ENCODE peak calls at places on chromosomes 5 and 9, in five cellular contexts. One of them, this sample, is unnamed.

GRCh38 chr5:175460126-175460525 is 16.1 kb upstream of the DRD1 start:
- DNase-seq in naive thymus-derived CD8-positive, alpha-beta T cell: no peak
- DNase-seq in T-cell: no peak
- DNase-seq in small intestine: peak
- DNase-seq in HFF-Myc: no peak
- DNase-seq in this sample: no peak

GRCh38 chr5:32462618-32463017 is 18.1 kb upstream of the ZFR start:
- DNase-seq in HFF-Myc: no peak
- DNase-seq in naive thymus-derived CD8-positive, alpha-beta T cell: no peak
- DNase-seq in small intestine: no peak
- DNase-seq in T-cell: no peak
- DNase-seq in this sample: no peak

GRCh38 chr5:53037141-53037859 is 48.1 kb downstream of the ITGA2 start:
- DNase-seq in T-cell: no peak
- DNase-seq in naive thymus-derived CD8-positive, alpha-beta T cell: no peak
- DNase-seq in HFF-Myc: no peak
- DNase-seq in small intestine: peak
- DNase-seq in this sample: no peak

GRCh38 chr5:37494756-37495155 is 115.6 kb downstream of the WDR70 start:
- DNase-seq in small intestine: peak
- DNase-seq in HFF-Myc: no peak
- DNase-seq in naive thymus-derived CD8-positive, alpha-beta T cell: no peak
- DNase-seq in T-cell: no peak
- DNase-seq in this sample: no peak

GRCh38 chr5:138523406-138523805 is 19.6 kb downstream of the ETF1 start:
- DNase-seq in naive thymus-derived CD8-positive, alpha-beta T cell: no peak
- DNase-seq in small intestine: no peak
- DNase-seq in T-cell: no peak
- DNase-seq in HFF-Myc: no peak
- DNase-seq in this sample: no peak

GRCh38 chr9:76634356-76635054 is 129.7 kb upstream of the PCA3 start:
- DNase-seq in small intestine: peak
- DNase-seq in T-cell: no peak
- DNase-seq in naive thymus-derived CD8-positive, alpha-beta T cell: no peak
- DNase-seq in HFF-Myc: peak
- DNase-seq in this sample: no peak

GRCh38 chr5:175713930-175714329 is 56.1 kb downstream of the HRH2 start:
- DNase-seq in naive thymus-derived CD8-positive, alpha-beta T cell: no peak
- DNase-seq in HFF-Myc: no peak
- DNase-seq in T-cell: no peak
- DNase-seq in small intestine: no peak
- DNase-seq in this sample: no peak

GRCh38 chr9:28927711-28928110 is 1354.4 kb upstream of the C9orf72 start:
- DNase-seq in T-cell: no peak
- DNase-seq in HFF-Myc: no peak
- DNase-seq in naive thymus-derived CD8-positive, alpha-beta T cell: no peak
- DNase-seq in small intestine: no peak
- DNase-seq in this sample: no peak

GRCh38 chr9:106784076-106784475 is 78.9 kb upstream of the ZNF462 start:
- DNase-seq in T-cell: no peak
- DNase-seq in small intestine: no peak
- DNase-seq in naive thymus-derived CD8-positive, alpha-beta T cell: no peak
- DNase-seq in HFF-Myc: no peak
- DNase-seq in this sample: no peak

GRCh38 chr5:154288145-154288544 is 97.6 kb downstream of the GALNT10 start:
- DNase-seq in T-cell: no peak
- DNase-seq in HFF-Myc: no peak
- DNase-seq in small intestine: no peak
- DNase-seq in naive thymus-derived CD8-positive, alpha-beta T cell: no peak
- DNase-seq in this sample: no peak

GRCh38 chr5:169304175-169304574 is 3.2 kb upstream of the SLIT3 start:
- DNase-seq in small intestine: no peak
- DNase-seq in HFF-Myc: no peak
- DNase-seq in naive thymus-derived CD8-positive, alpha-beta T cell: no peak
- DNase-seq in T-cell: no peak
- DNase-seq in this sample: no peak

GRCh38 chr5:35860686-35861085 is 4.0 kb downstream of the IL7R start:
- DNase-seq in T-cell: no peak
- DNase-seq in naive thymus-derived CD8-positive, alpha-beta T cell: no peak
- DNase-seq in HFF-Myc: no peak
- DNase-seq in small intestine: no peak
- DNase-seq in this sample: no peak

GRCh38 chr5:142959683-142960308 is 189.6 kb downstream of the ARHGAP26 start:
- DNase-seq in small intestine: no peak
- DNase-seq in naive thymus-derived CD8-positive, alpha-beta T cell: no peak
- DNase-seq in T-cell: no peak
- DNase-seq in HFF-Myc: no peak
- DNase-seq in this sample: peak

GRCh38 chr5:148941810-148942209 is 115.4 kb downstream of the ADRB2 start:
- DNase-seq in small intestine: no peak
- DNase-seq in naive thymus-derived CD8-positive, alpha-beta T cell: no peak
- DNase-seq in T-cell: no peak
- DNase-seq in HFF-Myc: no peak
- DNase-seq in this sample: no peak

GRCh38 chr9:19643875-19644274 is 145.0 kb downstream of the SLC24A2 start:
- DNase-seq in naive thymus-derived CD8-positive, alpha-beta T cell: no peak
- DNase-seq in small intestine: no peak
- DNase-seq in HFF-Myc: no peak
- DNase-seq in T-cell: no peak
- DNase-seq in this sample: no peak

GRCh38 chr5:132293066-132293991 is 865 bp upstream of the SLC22A4 start:
- DNase-seq in HFF-Myc: peak
- DNase-seq in T-cell: peak
- DNase-seq in small intestine: peak
- DNase-seq in naive thymus-derived CD8-positive, alpha-beta T cell: peak
- DNase-seq in this sample: peak

GRCh38 chr5:79774171-79774854 is 84.7 kb downstream of the CMYA5 start:
- DNase-seq in T-cell: no peak
- DNase-seq in HFF-Myc: no peak
- DNase-seq in small intestine: no peak
- DNase-seq in naive thymus-derived CD8-positive, alpha-beta T cell: peak
- DNase-seq in this sample: no peak

GRCh38 chr5:55852503-55852902 is 1.3 kb downstream of the IL31RA start:
- DNase-seq in small intestine: no peak
- DNase-seq in HFF-Myc: no peak
- DNase-seq in T-cell: no peak
- DNase-seq in naive thymus-derived CD8-positive, alpha-beta T cell: no peak
- DNase-seq in this sample: no peak

GRCh38 chr5:119339344-119339743 is 16.5 kb upstream of the TNFAIP8 start:
- DNase-seq in naive thymus-derived CD8-positive, alpha-beta T cell: no peak
- DNase-seq in HFF-Myc: no peak
- DNase-seq in small intestine: no peak
- DNase-seq in T-cell: no peak
- DNase-seq in this sample: no peak

GRCh38 chr9:15080401-15080800 is 170.2 kb upstream of the FREM1 start:
- DNase-seq in naive thymus-derived CD8-positive, alpha-beta T cell: no peak
- DNase-seq in T-cell: no peak
- DNase-seq in small intestine: no peak
- DNase-seq in HFF-Myc: no peak
- DNase-seq in this sample: no peak

GRCh38 chr9:135655317-135656003 is 7.6 kb upstream of the LCN9 start:
- DNase-seq in HFF-Myc: no peak
- DNase-seq in small intestine: no peak
- DNase-seq in naive thymus-derived CD8-positive, alpha-beta T cell: no peak
- DNase-seq in T-cell: no peak
- DNase-seq in this sample: no peak

GRCh38 chr5:36363101-36363500 is 61.4 kb upstream of the RANBP3L start:
- DNase-seq in T-cell: no peak
- DNase-seq in small intestine: no peak
- DNase-seq in naive thymus-derived CD8-positive, alpha-beta T cell: no peak
- DNase-seq in HFF-Myc: peak
- DNase-seq in this sample: no peak

GRCh38 chr9:114770991-114771390 is 34.8 kb downstream of the TNFSF15 start:
- DNase-seq in T-cell: no peak
- DNase-seq in HFF-Myc: no peak
- DNase-seq in naive thymus-derived CD8-positive, alpha-beta T cell: no peak
- DNase-seq in small intestine: no peak
- DNase-seq in this sample: no peak

GRCh38 chr9:103991698-103992097 is 102.4 kb upstream of the SMC2 start:
- DNase-seq in HFF-Myc: no peak
- DNase-seq in T-cell: no peak
- DNase-seq in naive thymus-derived CD8-positive, alpha-beta T cell: no peak
- DNase-seq in small intestine: no peak
- DNase-seq in this sample: peak

GRCh38 chr5:155616779-155617392 is 603.3 kb downstream of the KIF4B start:
- DNase-seq in T-cell: peak
- DNase-seq in small intestine: peak
- DNase-seq in naive thymus-derived CD8-positive, alpha-beta T cell: peak
- DNase-seq in HFF-Myc: no peak
- DNase-seq in this sample: no peak

GRCh38 chr5:44885903-44886302 is 77.2 kb downstream of the MRPS30 start:
- DNase-seq in T-cell: no peak
- DNase-seq in naive thymus-derived CD8-positive, alpha-beta T cell: no peak
- DNase-seq in small intestine: no peak
- DNase-seq in HFF-Myc: no peak
- DNase-seq in this sample: peak

GRCh38 chr9:81851340-81851739 is 76.9 kb upstream of the SPATA31D4 start:
- DNase-seq in HFF-Myc: no peak
- DNase-seq in T-cell: no peak
- DNase-seq in small intestine: no peak
- DNase-seq in naive thymus-derived CD8-positive, alpha-beta T cell: no peak
- DNase-seq in this sample: no peak

GRCh38 chr5:98128846-98129245 is 644.6 kb upstream of the RGMB start:
- DNase-seq in small intestine: no peak
- DNase-seq in T-cell: no peak
- DNase-seq in HFF-Myc: no peak
- DNase-seq in naive thymus-derived CD8-positive, alpha-beta T cell: no peak
- DNase-seq in this sample: no peak

GRCh38 chr5:74546796-74547195 is 93.7 kb downstream of the ENC1 start:
- DNase-seq in T-cell: no peak
- DNase-seq in HFF-Myc: no peak
- DNase-seq in naive thymus-derived CD8-positive, alpha-beta T cell: no peak
- DNase-seq in small intestine: no peak
- DNase-seq in this sample: no peak

GRCh38 chr9:81980568-81980967 is 8.0 kb upstream of the SPATA31D1 start:
- DNase-seq in T-cell: no peak
- DNase-seq in HFF-Myc: peak
- DNase-seq in small intestine: no peak
- DNase-seq in naive thymus-derived CD8-positive, alpha-beta T cell: no peak
- DNase-seq in this sample: no peak

GRCh38 chr5:32866138-32866537 is 155.0 kb downstream of the NPR3 start:
- DNase-seq in naive thymus-derived CD8-positive, alpha-beta T cell: no peak
- DNase-seq in small intestine: no peak
- DNase-seq in T-cell: no peak
- DNase-seq in HFF-Myc: no peak
- DNase-seq in this sample: no peak

GRCh38 chr5:103706939-103707682 is 144.5 kb upstream of the NUDT12 start:
- DNase-seq in HFF-Myc: no peak
- DNase-seq in T-cell: no peak
- DNase-seq in small intestine: no peak
- DNase-seq in naive thymus-derived CD8-positive, alpha-beta T cell: no peak
- DNase-seq in this sample: no peak

GRCh38 chr9:85742630-85742928 is 825 bp upstream of the AGTPBP1 start:
- DNase-seq in small intestine: peak
- DNase-seq in naive thymus-derived CD8-positive, alpha-beta T cell: no peak
- DNase-seq in T-cell: no peak
- DNase-seq in HFF-Myc: no peak
- DNase-seq in this sample: no peak